ENCODE peak calls at places on chromosome X, in eight cellular contexts. One of them, this sample, is unnamed.

GRCh38 chrX:110089656-110090404 is 86.9 kb downstream of the TMEM164 start:
- ATAC-seq in GM12878: peak; percentile 45
- ATAC-seq in Panc1: no peak
- ATAC-seq in HepG2: no peak
- ATAC-seq in HCT116: no peak
- ATAC-seq in GM23338: no peak
- ATAC-seq in K562: peak; percentile 47
- ATAC-seq in upper lobe of left lung: no peak
- ATAC-seq in this sample: no peak

GRCh38 chrX:63439580-63439979 is 88.4 kb upstream of the SPIN4 start:
- ATAC-seq in upper lobe of left lung: no peak
- ATAC-seq in K562: no peak
- ATAC-seq in HepG2: no peak
- ATAC-seq in GM12878: no peak
- ATAC-seq in Panc1: no peak
- ATAC-seq in HCT116: no peak
- ATAC-seq in GM23338: no peak
- ATAC-seq in this sample: no peak

GRCh38 chrX:17859609-17860178 is 1.4 kb downstream of the RAI2 start:
- ATAC-seq in HCT116: no peak
- ATAC-seq in HepG2: no peak
- ATAC-seq in GM12878: no peak
- ATAC-seq in GM23338: peak; percentile 41
- ATAC-seq in K562: no peak
- ATAC-seq in upper lobe of left lung: peak; percentile 58
- ATAC-seq in Panc1: no peak
- ATAC-seq in this sample: no peak

GRCh38 chrX:44997888-44998287 is 124.9 kb downstream of the KDM6A start:
- ATAC-seq in GM12878: peak; percentile 87
- ATAC-seq in Panc1: no peak
- ATAC-seq in HCT116: no peak
- ATAC-seq in K562: no peak
- ATAC-seq in HepG2: no peak
- ATAC-seq in GM23338: no peak
- ATAC-seq in upper lobe of left lung: no peak
- ATAC-seq in this sample: no peak

GRCh38 chrX:68832101-68832416 is 3.2 kb downstream of the EFNB1 start:
- ATAC-seq in K562: no peak
- ATAC-seq in GM23338: peak; percentile 4
- ATAC-seq in HepG2: no peak
- ATAC-seq in HCT116: no peak
- ATAC-seq in upper lobe of left lung: no peak
- ATAC-seq in Panc1: peak; percentile 31
- ATAC-seq in GM12878: peak; percentile 54
- ATAC-seq in this sample: no peak

GRCh38 chrX:154056739-154057367 is 37.2 kb upstream of the IRAK1 start:
- ATAC-seq in K562: no peak
- ATAC-seq in HepG2: peak; percentile 96
- ATAC-seq in HCT116: no peak
- ATAC-seq in Panc1: no peak
- ATAC-seq in GM23338: no peak
- ATAC-seq in upper lobe of left lung: peak; percentile 58
- ATAC-seq in GM12878: no peak
- ATAC-seq in this sample: peak; percentile 68

GRCh38 chrX:42128020-42128419 is 204.7 kb upstream of the CASK start:
- ATAC-seq in GM12878: peak; percentile 84
- ATAC-seq in Panc1: no peak
- ATAC-seq in HCT116: no peak
- ATAC-seq in HepG2: no peak
- ATAC-seq in GM23338: no peak
- ATAC-seq in upper lobe of left lung: no peak
- ATAC-seq in K562: no peak
- ATAC-seq in this sample: no peak

GRCh38 chrX:106730385-106730784 is 3.9 kb downstream of the RNF128 start:
- ATAC-seq in upper lobe of left lung: no peak
- ATAC-seq in Panc1: no peak
- ATAC-seq in HepG2: no peak
- ATAC-seq in GM12878: no peak
- ATAC-seq in HCT116: no peak
- ATAC-seq in GM23338: no peak
- ATAC-seq in K562: no peak
- ATAC-seq in this sample: no peak

GRCh38 chrX:133838761-133839676 is 146.4 kb downstream of the GPC3 start:
- ATAC-seq in Panc1: no peak
- ATAC-seq in upper lobe of left lung: no peak
- ATAC-seq in HCT116: peak; percentile 53
- ATAC-seq in GM12878: peak; percentile 47
- ATAC-seq in HepG2: no peak
- ATAC-seq in K562: peak; percentile 42
- ATAC-seq in GM23338: peak; percentile 68
- ATAC-seq in this sample: no peak

GRCh38 chrX:17632942-17633341 is 104.4 kb upstream of the SCML1 start:
- ATAC-seq in HCT116: no peak
- ATAC-seq in Panc1: no peak
- ATAC-seq in GM23338: no peak
- ATAC-seq in HepG2: no peak
- ATAC-seq in K562: no peak
- ATAC-seq in GM12878: peak; percentile 61
- ATAC-seq in upper lobe of left lung: no peak
- ATAC-seq in this sample: no peak

GRCh38 chrX:31608651-31609050 is 536.8 kb upstream of the FTHL17 start:
- ATAC-seq in GM23338: no peak
- ATAC-seq in HCT116: no peak
- ATAC-seq in upper lobe of left lung: no peak
- ATAC-seq in Panc1: no peak
- ATAC-seq in K562: no peak
- ATAC-seq in GM12878: no peak
- ATAC-seq in HepG2: no peak
- ATAC-seq in this sample: no peak

GRCh38 chrX:110004210-110004609 is 1.3 kb downstream of the TMEM164 start:
- ATAC-seq in HCT116: no peak
- ATAC-seq in HepG2: peak; percentile 19
- ATAC-seq in upper lobe of left lung: peak; percentile 58
- ATAC-seq in Panc1: no peak
- ATAC-seq in GM12878: no peak
- ATAC-seq in K562: no peak
- ATAC-seq in GM23338: peak; percentile 13
- ATAC-seq in this sample: no peak

GRCh38 chrX:118355225-118355920 is 9.5 kb downstream of the WDR44 start:
- ATAC-seq in K562: peak; percentile 78
- ATAC-seq in upper lobe of left lung: no peak
- ATAC-seq in Panc1: peak; percentile 58
- ATAC-seq in GM12878: peak; percentile 10
- ATAC-seq in HCT116: no peak
- ATAC-seq in HepG2: peak; percentile 53
- ATAC-seq in GM23338: no peak
- ATAC-seq in this sample: no peak

GRCh38 chrX:54920610-54921426 is at the start of gene TRO:
- ATAC-seq in K562: no peak
- ATAC-seq in HepG2: peak; percentile 87
- ATAC-seq in HCT116: no peak
- ATAC-seq in GM12878: no peak
- ATAC-seq in upper lobe of left lung: no peak
- ATAC-seq in GM23338: peak; percentile 90
- ATAC-seq in Panc1: peak; percentile 26
- ATAC-seq in this sample: peak; percentile 16

GRCh38 chrX:17860179-17860780 is 818 bp downstream of the RAI2 start:
- ATAC-seq in upper lobe of left lung: no peak
- ATAC-seq in Panc1: peak; percentile 42
- ATAC-seq in K562: no peak
- ATAC-seq in HepG2: no peak
- ATAC-seq in GM23338: peak; percentile 32
- ATAC-seq in GM12878: no peak
- ATAC-seq in HCT116: no peak
- ATAC-seq in this sample: peak; percentile 38

GRCh38 chrX:118519411-118520205 is 24.0 kb downstream of the DOCK11 start:
- ATAC-seq in HepG2: no peak
- ATAC-seq in HCT116: no peak
- ATAC-seq in K562: peak; percentile 16
- ATAC-seq in Panc1: no peak
- ATAC-seq in GM23338: no peak
- ATAC-seq in upper lobe of left lung: no peak
- ATAC-seq in GM12878: no peak
- ATAC-seq in this sample: peak; percentile 30

GRCh38 chrX:26581086-26581485 is 365.1 kb downstream of the MAGEB5 start:
- ATAC-seq in HCT116: no peak
- ATAC-seq in HepG2: no peak
- ATAC-seq in K562: no peak
- ATAC-seq in GM12878: no peak
- ATAC-seq in GM23338: no peak
- ATAC-seq in Panc1: no peak
- ATAC-seq in upper lobe of left lung: no peak
- ATAC-seq in this sample: no peak

GRCh38 chrX:150542846-150543229 is 25.6 kb upstream of the MTM1 start:
- ATAC-seq in GM23338: no peak
- ATAC-seq in GM12878: peak; percentile 55
- ATAC-seq in HepG2: no peak
- ATAC-seq in Panc1: no peak
- ATAC-seq in upper lobe of left lung: no peak
- ATAC-seq in K562: no peak
- ATAC-seq in HCT116: no peak
- ATAC-seq in this sample: no peak

GRCh38 chrX:45750639-45751038 is 550.0 kb upstream of the DIPK2B start:
- ATAC-seq in GM12878: no peak
- ATAC-seq in K562: no peak
- ATAC-seq in upper lobe of left lung: peak; percentile 41
- ATAC-seq in GM23338: no peak
- ATAC-seq in HCT116: no peak
- ATAC-seq in Panc1: no peak
- ATAC-seq in HepG2: no peak
- ATAC-seq in this sample: peak; percentile 69

GRCh38 chrX:71579136-71579989 is 1.1 kb downstream of the GCNA start:
- ATAC-seq in HCT116: no peak
- ATAC-seq in GM23338: peak; percentile 68
- ATAC-seq in upper lobe of left lung: peak; percentile 6
- ATAC-seq in HepG2: peak; percentile 46
- ATAC-seq in K562: peak; percentile 23
- ATAC-seq in GM12878: no peak
- ATAC-seq in Panc1: no peak
- ATAC-seq in this sample: no peak

GRCh38 chrX:115264009-115264408 is 25.5 kb upstream of the LUZP4 start:
- ATAC-seq in GM12878: no peak
- ATAC-seq in K562: no peak
- ATAC-seq in upper lobe of left lung: no peak
- ATAC-seq in HCT116: no peak
- ATAC-seq in Panc1: no peak
- ATAC-seq in HepG2: no peak
- ATAC-seq in GM23338: no peak
- ATAC-seq in this sample: no peak
- TF ChIP-seq POLR2AphosphoS5 in GM12878: no peak
- TF ChIP-seq POLR2AphosphoS5 in K562: no peak
- TF ChIP-seq POLR2AphosphoS5 in upper lobe of left lung: no peak
- TF ChIP-seq POLR2AphosphoS5 in HCT116: no peak
- TF ChIP-seq POLR2AphosphoS5 in Panc1: no peak
- TF ChIP-seq POLR2AphosphoS5 in HepG2: no peak
- TF ChIP-seq POLR2AphosphoS5 in GM23338: no peak
- TF ChIP-seq POLR2AphosphoS5 in this sample: no peak

DNA sequence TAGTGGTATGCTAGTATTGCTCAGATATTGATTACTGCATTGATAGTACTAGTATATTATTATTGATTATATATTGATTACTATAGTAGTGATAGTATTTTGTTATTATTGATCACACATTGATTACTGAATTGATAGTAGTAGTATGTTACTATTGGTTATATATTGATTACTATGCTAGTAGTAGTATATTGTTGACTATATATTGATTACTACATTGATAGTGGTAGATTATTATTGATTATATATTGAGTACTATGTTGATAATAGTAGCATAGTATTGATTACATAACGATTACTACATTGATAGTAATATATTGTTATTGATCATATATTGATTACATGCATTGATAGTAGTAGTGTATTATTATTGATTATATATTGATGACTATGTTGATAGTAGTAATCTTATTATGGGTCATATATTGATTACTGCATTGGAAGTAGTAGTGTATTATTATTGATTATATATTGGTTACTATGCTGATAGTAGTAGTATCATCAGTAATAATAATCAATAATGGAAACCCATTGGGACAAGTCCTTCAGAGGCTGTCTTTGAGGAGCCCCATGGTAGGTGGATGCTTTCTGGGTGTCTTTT is 30.6 kb downstream of the GYG2 start:
- ATAC-seq in Panc1: no peak
- ATAC-seq in HepG2: no peak
- ATAC-seq in GM12878: no peak
- ATAC-seq in HCT116: no peak
- ATAC-seq in upper lobe of left lung: no peak
- ATAC-seq in GM23338: no peak
- ATAC-seq in K562: no peak
- ATAC-seq in this sample: no peak
- TF ChIP-seq POLR2AphosphoS5 in Panc1: no peak
- TF ChIP-seq POLR2AphosphoS5 in HepG2: no peak
- TF ChIP-seq POLR2AphosphoS5 in GM12878: no peak
- TF ChIP-seq POLR2AphosphoS5 in HCT116: no peak
- TF ChIP-seq POLR2AphosphoS5 in upper lobe of left lung: no peak
- TF ChIP-seq POLR2AphosphoS5 in GM23338: no peak
- TF ChIP-seq POLR2AphosphoS5 in K562: no peak
- TF ChIP-seq POLR2AphosphoS5 in this sample: no peak

GRCh38 chrX:2677764-2678163 is 13.3 kb upstream of the CD99 start:
- ATAC-seq in GM23338: no peak
- ATAC-seq in Panc1: peak; percentile 92
- ATAC-seq in upper lobe of left lung: peak; percentile 72
- ATAC-seq in HepG2: peak; percentile 65
- ATAC-seq in HCT116: peak; percentile 95
- ATAC-seq in K562: peak; percentile 90
- ATAC-seq in GM12878: no peak
- ATAC-seq in this sample: peak; percentile 92
- TF ChIP-seq POLR2AphosphoS5 in GM23338: no peak
- TF ChIP-seq POLR2AphosphoS5 in Panc1: no peak
- TF ChIP-seq POLR2AphosphoS5 in upper lobe of left lung: no peak
- TF ChIP-seq POLR2AphosphoS5 in HepG2: no peak
- TF ChIP-seq POLR2AphosphoS5 in HCT116: no peak
- TF ChIP-seq POLR2AphosphoS5 in K562: no peak
- TF ChIP-seq POLR2AphosphoS5 in GM12878: no peak
- TF ChIP-seq POLR2AphosphoS5 in this sample: peak; percentile 86

DNA sequence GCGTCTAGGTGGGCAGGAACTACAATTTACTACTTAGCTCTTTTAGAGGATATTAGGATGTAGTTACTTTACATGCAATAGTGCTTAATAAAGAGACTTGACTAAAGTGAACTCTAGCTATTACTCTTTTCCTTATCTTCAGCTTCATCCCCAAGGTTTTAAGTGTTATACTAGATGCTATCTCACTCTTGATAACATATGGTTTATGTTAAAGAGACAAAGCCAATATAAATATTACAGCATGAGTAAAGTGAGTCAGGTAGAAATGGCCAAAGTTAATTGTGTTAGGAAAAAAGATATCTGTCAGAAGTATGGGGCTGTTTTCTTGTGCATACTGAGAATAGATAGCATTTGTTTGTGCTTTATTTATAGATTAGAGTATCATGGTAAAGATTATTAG is 80.5 kb downstream of the STAG2 start:
- ATAC-seq in HCT116: no peak
- ATAC-seq in upper lobe of left lung: no peak
- ATAC-seq in K562: no peak
- ATAC-seq in Panc1: no peak
- ATAC-seq in HepG2: no peak
- ATAC-seq in GM12878: no peak
- ATAC-seq in GM23338: no peak
- ATAC-seq in this sample: no peak
- TF ChIP-seq POLR2AphosphoS5 in HCT116: no peak
- TF ChIP-seq POLR2AphosphoS5 in upper lobe of left lung: no peak
- TF ChIP-seq POLR2AphosphoS5 in K562: no peak
- TF ChIP-seq POLR2AphosphoS5 in Panc1: no peak
- TF ChIP-seq POLR2AphosphoS5 in HepG2: no peak
- TF ChIP-seq POLR2AphosphoS5 in GM12878: no peak
- TF ChIP-seq POLR2AphosphoS5 in GM23338: no peak
- TF ChIP-seq POLR2AphosphoS5 in this sample: no peak

This sample was measured in gastroesophageal sphincter.